ENCODE peak calls at places on chromosomes 11 and 22, in six cellular contexts. One of them, this sample, is unnamed.

GRCh38 chr11:8987446-8987845 is 16.4 kb downstream of the NRIP3 start:
- DNase-seq in stomach: no peak
- DNase-seq in GM23248: no peak
- DNase-seq in heart right ventricle: no peak
- DNase-seq in cardiac muscle cell: no peak
- DNase-seq in left ventricle myocardium inferior: no peak
- DNase-seq in this sample: no peak

GRCh38 chr11:70788247-70789022 is 390.1 kb downstream of the CTTN start:
- DNase-seq in GM23248: peak; percentile 87
- DNase-seq in stomach: no peak
- DNase-seq in heart right ventricle: no peak
- DNase-seq in left ventricle myocardium inferior: no peak
- DNase-seq in cardiac muscle cell: no peak
- DNase-seq in this sample: peak; percentile 93

GRCh38 chr11:1538153-1538552 is 33.9 kb downstream of the DUSP8 start:
- DNase-seq in GM23248: no peak
- DNase-seq in left ventricle myocardium inferior: no peak
- DNase-seq in cardiac muscle cell: no peak
- DNase-seq in heart right ventricle: no peak
- DNase-seq in stomach: no peak
- DNase-seq in this sample: no peak

GRCh38 chr22:22109693-22110466 is 127.3 kb upstream of the TOP3B start:
- DNase-seq in heart right ventricle: no peak
- DNase-seq in cardiac muscle cell: no peak
- DNase-seq in stomach: no peak
- DNase-seq in GM23248: no peak
- DNase-seq in left ventricle myocardium inferior: no peak
- DNase-seq in this sample: no peak

GRCh38 chr22:44030702-44031082 is 6.6 kb downstream of the PARVB start:
- DNase-seq in left ventricle myocardium inferior: no peak
- DNase-seq in cardiac muscle cell: no peak
- DNase-seq in stomach: no peak
- DNase-seq in GM23248: no peak
- DNase-seq in heart right ventricle: no peak
- DNase-seq in this sample: no peak

GRCh38 chr22:43867839-43868652 is 5.7 kb upstream of the SULT4A1 start:
- DNase-seq in left ventricle myocardium inferior: peak; percentile 58
- DNase-seq in GM23248: peak; percentile 71
- DNase-seq in stomach: peak; percentile 50
- DNase-seq in cardiac muscle cell: peak; percentile 90
- DNase-seq in heart right ventricle: peak; percentile 71
- DNase-seq in this sample: peak; percentile 42

GRCh38 chr11:59040607-59041006 is 45.5 kb upstream of the GLYATL1B start:
- DNase-seq in heart right ventricle: no peak
- DNase-seq in stomach: no peak
- DNase-seq in cardiac muscle cell: no peak
- DNase-seq in left ventricle myocardium inferior: no peak
- DNase-seq in GM23248: no peak
- DNase-seq in this sample: no peak

GRCh38 chr11:62708423-62709261 is 1.2 kb downstream of the GNG3 start:
- DNase-seq in GM23248: no peak
- DNase-seq in stomach: peak; percentile 36
- DNase-seq in cardiac muscle cell: no peak
- DNase-seq in heart right ventricle: no peak
- DNase-seq in left ventricle myocardium inferior: no peak
- DNase-seq in this sample: no peak

GRCh38 chr11:65066805-65067291 is 8.5 kb upstream of the NAALADL1 start:
- DNase-seq in GM23248: no peak
- DNase-seq in stomach: no peak
- DNase-seq in left ventricle myocardium inferior: no peak
- DNase-seq in heart right ventricle: no peak
- DNase-seq in cardiac muscle cell: no peak
- DNase-seq in this sample: no peak

GRCh38 chr11:12552677-12553076 is 121.5 kb upstream of the TEAD1 start:
- DNase-seq in GM23248: peak; percentile 77
- DNase-seq in cardiac muscle cell: no peak
- DNase-seq in left ventricle myocardium inferior: no peak
- DNase-seq in heart right ventricle: no peak
- DNase-seq in stomach: no peak
- DNase-seq in this sample: peak; percentile 77

GRCh38 chr22:43654271-43654670 is 157.8 kb downstream of the EFCAB6 start:
- DNase-seq in GM23248: no peak
- DNase-seq in stomach: no peak
- DNase-seq in heart right ventricle: no peak
- DNase-seq in cardiac muscle cell: no peak
- DNase-seq in left ventricle myocardium inferior: no peak
- DNase-seq in this sample: no peak

GRCh38 chr22:45120931-45121330 is 42.8 kb upstream of the NUP50 start:
- DNase-seq in left ventricle myocardium inferior: no peak
- DNase-seq in GM23248: no peak
- DNase-seq in stomach: no peak
- DNase-seq in heart right ventricle: no peak
- DNase-seq in cardiac muscle cell: no peak
- DNase-seq in this sample: peak; percentile 43

GRCh38 chr11:61950035-61950547 is at the start of gene BEST1:
- DNase-seq in heart right ventricle: no peak
- DNase-seq in left ventricle myocardium inferior: no peak
- DNase-seq in GM23248: no peak
- DNase-seq in cardiac muscle cell: no peak
- DNase-seq in stomach: no peak
- DNase-seq in this sample: no peak

GRCh38 chr22:46914916-46915894 is 152.8 kb downstream of the TBC1D22A start:
- DNase-seq in GM23248: no peak
- DNase-seq in heart right ventricle: no peak
- DNase-seq in cardiac muscle cell: no peak
- DNase-seq in left ventricle myocardium inferior: no peak
- DNase-seq in stomach: no peak
- DNase-seq in this sample: no peak

GRCh38 chr11:7977251-7977917 is 9.8 kb upstream of the EIF3F start:
- DNase-seq in left ventricle myocardium inferior: no peak
- DNase-seq in GM23248: peak; percentile 94
- DNase-seq in stomach: no peak
- DNase-seq in cardiac muscle cell: no peak
- DNase-seq in heart right ventricle: no peak
- DNase-seq in this sample: peak; percentile 50

GRCh38 chr11:122746611-122747305 is 91.2 kb downstream of the UBASH3B start:
- DNase-seq in heart right ventricle: no peak
- DNase-seq in GM23248: no peak
- DNase-seq in stomach: no peak
- DNase-seq in cardiac muscle cell: no peak
- DNase-seq in left ventricle myocardium inferior: no peak
- DNase-seq in this sample: no peak

GRCh38 chr11:69153661-69154060 is 2.1 kb upstream of the SMIM38 start:
- DNase-seq in heart right ventricle: no peak
- DNase-seq in left ventricle myocardium inferior: no peak
- DNase-seq in stomach: no peak
- DNase-seq in GM23248: peak; percentile 20
- DNase-seq in cardiac muscle cell: no peak
- DNase-seq in this sample: no peak

GRCh38 chr11:69154938-69155301 is 815 bp upstream of the SMIM38 start:
- DNase-seq in stomach: no peak
- DNase-seq in left ventricle myocardium inferior: no peak
- DNase-seq in heart right ventricle: no peak
- DNase-seq in GM23248: no peak
- DNase-seq in cardiac muscle cell: no peak
- DNase-seq in this sample: no peak

GRCh38 chr11:69154211-69154913 is 1.4 kb upstream of the SMIM38 start:
- DNase-seq in left ventricle myocardium inferior: no peak
- DNase-seq in stomach: no peak
- DNase-seq in GM23248: no peak
- DNase-seq in heart right ventricle: no peak
- DNase-seq in cardiac muscle cell: no peak
- DNase-seq in this sample: no peak

GRCh38 chr11:69151811-69152210 is 3.9 kb upstream of the SMIM38 start:
- DNase-seq in GM23248: no peak
- DNase-seq in left ventricle myocardium inferior: no peak
- DNase-seq in heart right ventricle: no peak
- DNase-seq in cardiac muscle cell: no peak
- DNase-seq in stomach: no peak
- DNase-seq in this sample: no peak

DNA sequence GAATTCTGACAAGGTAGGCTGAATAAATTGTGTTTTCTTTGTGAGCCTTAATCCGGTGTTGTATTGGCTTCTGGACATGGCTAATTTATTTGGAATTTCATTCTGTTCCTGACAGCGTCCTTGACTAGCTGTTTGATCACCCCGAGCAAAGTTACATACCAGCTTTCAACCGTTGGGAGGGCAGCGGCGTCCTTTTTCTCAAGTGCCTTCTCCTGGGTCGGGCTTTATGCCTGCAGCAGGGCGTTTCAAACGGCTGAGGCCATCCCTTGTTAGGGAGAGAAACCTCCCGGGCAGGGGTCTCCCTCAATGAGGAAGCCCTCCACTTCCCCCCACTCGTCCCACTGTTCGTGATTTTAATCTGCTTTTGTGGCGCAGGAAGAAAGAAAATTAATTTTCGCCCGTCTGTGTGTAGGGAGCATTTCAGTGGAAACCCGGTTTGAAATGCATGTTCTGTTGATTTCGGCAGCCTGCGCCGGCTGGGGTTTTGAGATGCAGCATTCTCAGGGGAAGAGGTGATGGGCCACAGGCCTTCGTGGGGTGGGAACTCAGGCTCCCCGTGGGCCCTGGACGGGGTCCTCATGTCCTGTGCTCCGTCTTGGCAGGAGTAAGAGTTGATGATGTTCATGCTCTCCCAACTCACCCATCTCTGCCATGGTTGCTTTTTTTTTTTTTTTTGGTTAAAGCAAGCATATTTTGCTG is 2.8 kb upstream of the SMIM38 start:
- DNase-seq in left ventricle myocardium inferior: no peak
- DNase-seq in heart right ventricle: no peak
- DNase-seq in stomach: no peak
- DNase-seq in GM23248: no peak
- DNase-seq in cardiac muscle cell: peak; percentile 48
- DNase-seq in this sample: no peak
- H3K4me3 ChIP-seq in left ventricle myocardium inferior: peak overlapping the region; percentile 11
- H3K4me3 ChIP-seq in heart right ventricle: no peak overlapping the region
- H3K4me3 ChIP-seq in stomach: no peak overlapping the region
- H3K4me3 ChIP-seq in GM23248: no peak overlapping the region
- H3K4me3 ChIP-seq in cardiac muscle cell: no peak overlapping the region
- H3K4me3 ChIP-seq in this sample: no peak overlapping the region

DNA sequence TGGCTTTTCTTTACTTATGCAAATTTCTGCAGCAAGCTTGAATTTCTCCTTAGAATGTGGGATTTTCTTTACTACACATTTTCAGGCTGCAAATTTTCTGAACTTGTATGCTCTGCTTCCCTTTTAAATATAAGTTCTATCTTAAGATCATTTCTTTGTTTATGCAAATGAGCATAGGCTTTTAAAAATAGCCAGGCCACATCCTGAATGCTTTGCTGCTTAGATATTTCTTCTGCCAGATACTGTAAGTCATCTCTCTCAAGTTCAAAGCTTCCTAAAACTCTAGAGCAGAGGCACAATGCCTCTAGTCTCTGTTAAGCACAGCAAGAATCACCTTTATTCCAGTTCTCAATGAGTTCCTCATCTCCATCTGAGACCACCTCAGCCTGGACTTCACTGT is 685.9 kb upstream of the LRRC4C start:
- DNase-seq in GM23248: no peak
- DNase-seq in left ventricle myocardium inferior: no peak
- DNase-seq in heart right ventricle: no peak
- DNase-seq in cardiac muscle cell: no peak
- DNase-seq in stomach: no peak
- DNase-seq in this sample: no peak
- H3K9me3 ChIP-seq in GM23248: no peaks in the 10 kb centered on the region
- H3K9me3 ChIP-seq in left ventricle myocardium inferior: peaks cover 33% of the 10 kb centered on the region
- H3K9me3 ChIP-seq in heart right ventricle: no peaks in the 10 kb centered on the region
- H3K9me3 ChIP-seq in cardiac muscle cell: no peaks in the 10 kb centered on the region
- H3K9me3 ChIP-seq in stomach: peaks cover 12% of the 10 kb centered on the region
- H3K9me3 ChIP-seq in this sample: peaks cover 3% of the 10 kb centered on the region

DNA sequence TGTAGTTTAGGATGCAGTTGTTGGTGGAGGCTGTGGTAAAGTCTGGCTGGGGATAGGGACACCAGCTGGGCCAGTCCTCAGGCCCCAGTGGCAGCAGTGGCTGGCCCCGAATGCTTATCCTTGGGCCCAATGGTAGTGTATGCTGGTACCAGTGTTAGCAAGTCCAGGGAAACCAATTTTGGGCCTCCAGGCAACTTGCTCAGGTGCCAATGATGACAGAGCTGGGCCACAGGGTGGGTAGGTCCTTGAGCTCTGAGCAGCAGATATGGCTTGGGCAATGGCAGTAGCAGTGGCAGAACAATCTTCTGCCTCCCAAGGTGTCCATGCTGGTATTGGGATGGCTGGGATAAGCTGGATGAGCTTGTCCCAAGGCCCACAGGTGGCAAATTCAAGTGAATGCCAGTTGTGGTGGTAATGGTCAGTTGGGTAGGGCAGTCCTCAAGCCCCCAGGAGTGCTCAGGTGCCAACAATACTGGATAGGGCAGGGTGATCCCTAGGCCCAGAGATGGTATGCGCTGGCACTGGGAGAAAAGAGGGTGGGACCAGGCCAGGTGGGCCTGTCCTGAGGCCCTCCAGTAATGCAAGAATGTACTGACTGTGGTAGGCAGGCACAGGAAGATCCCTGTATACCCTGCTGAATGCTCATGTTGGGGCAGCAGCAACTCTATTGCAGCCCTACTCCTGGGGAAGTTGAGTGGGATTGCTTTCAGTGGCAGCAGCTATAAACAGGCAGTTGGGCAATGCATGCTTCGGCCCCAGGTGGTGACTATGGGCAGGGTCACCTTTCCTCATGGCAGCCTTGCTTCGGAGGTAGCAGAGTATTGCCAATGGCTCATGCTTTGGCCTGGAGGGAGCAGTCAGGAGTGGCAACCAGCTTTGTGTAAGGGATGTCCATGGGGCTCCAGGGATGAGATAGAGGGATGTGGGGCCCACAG is 54.7 kb downstream of the KCNQ1OT1 start:
- DNase-seq in cardiac muscle cell: no peak
- DNase-seq in stomach: no peak
- DNase-seq in left ventricle myocardium inferior: no peak
- DNase-seq in heart right ventricle: no peak
- DNase-seq in GM23248: no peak
- DNase-seq in this sample: no peak
- H3K27me3 ChIP-seq in cardiac muscle cell: no peaks in the 10 kb centered on the region
- H3K27me3 ChIP-seq in stomach: no peaks in the 10 kb centered on the region
- H3K27me3 ChIP-seq in left ventricle myocardium inferior: no peaks in the 10 kb centered on the region
- H3K27me3 ChIP-seq in heart right ventricle: no peaks in the 10 kb centered on the region
- H3K27me3 ChIP-seq in GM23248: peaks cover 3% of the 10 kb centered on the region
- H3K27me3 ChIP-seq in this sample: no peaks in the 10 kb centered on the region

GRCh38 chr11:36266767-36267166 is 22.5 kb downstream of the COMMD9 start:
- DNase-seq in cardiac muscle cell: no peak
- DNase-seq in stomach: no peak
- DNase-seq in GM23248: peak; percentile 22
- DNase-seq in heart right ventricle: no peak
- DNase-seq in left ventricle myocardium inferior: no peak
- DNase-seq in this sample: no peak

GRCh38 chr11:36265793-36266628 is 23.2 kb downstream of the COMMD9 start:
- DNase-seq in heart right ventricle: peak; percentile 56
- DNase-seq in cardiac muscle cell: peak; percentile 74
- DNase-seq in GM23248: peak; percentile 61
- DNase-seq in left ventricle myocardium inferior: peak; percentile 36
- DNase-seq in stomach: peak; percentile 60
- DNase-seq in this sample: peak; percentile 20

GRCh38 chr11:36264011-36264410 is 25.2 kb downstream of the COMMD9 start:
- DNase-seq in left ventricle myocardium inferior: no peak
- DNase-seq in cardiac muscle cell: no peak
- DNase-seq in GM23248: no peak
- DNase-seq in heart right ventricle: no peak
- DNase-seq in stomach: no peak
- DNase-seq in this sample: no peak

GRCh38 chr11:36268337-36268931 is 20.8 kb downstream of the COMMD9 start:
- DNase-seq in left ventricle myocardium inferior: no peak
- DNase-seq in GM23248: no peak
- DNase-seq in cardiac muscle cell: no peak
- DNase-seq in heart right ventricle: no peak
- DNase-seq in stomach: no peak
- DNase-seq in this sample: no peak

GRCh38 chr11:36264601-36265344 is 24.5 kb downstream of the COMMD9 start:
- DNase-seq in heart right ventricle: no peak
- DNase-seq in GM23248: no peak
- DNase-seq in left ventricle myocardium inferior: no peak
- DNase-seq in cardiac muscle cell: no peak
- DNase-seq in stomach: no peak
- DNase-seq in this sample: no peak
- H3K4me3 ChIP-seq in heart right ventricle: no peak overlapping the region
- H3K4me3 ChIP-seq in GM23248: no peak overlapping the region
- H3K4me3 ChIP-seq in left ventricle myocardium inferior: no peak overlapping the region
- H3K4me3 ChIP-seq in cardiac muscle cell: no peak overlapping the region
- H3K4me3 ChIP-seq in stomach: no peak overlapping the region
- H3K4me3 ChIP-seq in this sample: no peak overlapping the region

This sample was measured in MG63.